ENCODE peak calls at places on chromosomes 4 and X, in ten cellular contexts. A, S, I, G, C, Y, N, T, O and Z are unnamed samples.

GRCh38 chr4:112127736-112128322 is 17.4 kb upstream of the FAM241A start:
- DNase-seq in C (peak; percentile 69), T (no peak), G (no peak), A (peak; percentile 55), Y (no peak), I (no peak), O (no peak), S (no peak), N (no peak), Z (no peak)

GRCh38 chr4:173461170-173461569 is 62.3 kb upstream of the SCRG1 start:
- DNase-seq in S (no peak), I (no peak), T (no peak), G (no peak), C (peak; percentile 3), N (no peak), Y (no peak), O (no peak), A (no peak), Z (no peak)

GRCh38 chr4:84317513-84317912 is 181.6 kb downstream of the NKX6-1 start:
- DNase-seq in I (no peak), N (no peak), A (no peak), Y (no peak), G (no peak), C (no peak), O (no peak), T (no peak), S (no peak), Z (no peak)

GRCh38 chrX:125295337-125295736 is 24.3 kb upstream of the TEX13C start:
- DNase-seq in S (no peak), N (no peak), O (no peak), G (no peak), T (no peak), Y (no peak), C (no peak), I (no peak), A (no peak), Z (no peak)

GRCh38 chrX:115535844-115536243 is 25.1 kb upstream of the PLS3 start:
- DNase-seq in I (no peak), G (no peak), O (no peak), N (no peak), S (no peak), A (no peak), C (peak; percentile 3), Y (no peak), T (no peak), Z (no peak)

GRCh38 chr4:11635336-11635735 is 206.6 kb upstream of the HS3ST1 start:
- DNase-seq in Y (peak; percentile 73), G (no peak), T (no peak), C (no peak), O (no peak), S (no peak), N (no peak), A (peak; percentile 22), I (no peak), Z (no peak)

GRCh38 chrX:84865113-84865512 is 138.6 kb upstream of the APOOL start:
- DNase-seq in Y (no peak), G (no peak), N (no peak), C (peak; percentile 0), O (no peak), S (no peak), T (peak; percentile 21), I (no peak), A (peak; percentile 2), Z (no peak)

GRCh38 chr4:10640535-10641159 is 43.9 kb downstream of the CLNK start:
- DNase-seq in T (no peak), N (no peak), C (no peak), A (no peak), S (no peak), G (no peak), Y (no peak), I (no peak), O (no peak), Z (no peak)

GRCh38 chrX:20230406-20230805 is 36.3 kb downstream of the RPS6KA3 start:
- DNase-seq in I (no peak), A (no peak), N (no peak), T (no peak), G (no peak), C (no peak), S (no peak), Y (no peak), O (no peak), Z (no peak)

GRCh38 chr4:20333141-20333690 is 81.5 kb downstream of the SLIT2 start:
- DNase-seq in N (no peak), C (no peak), T (no peak), G (no peak), S (no peak), Y (no peak), O (no peak), A (no peak), I (no peak), Z (no peak)

GRCh38 chrX:113512700-113513395 is 672.2 kb upstream of the AMOT start:
- DNase-seq in C (peak; percentile 70), Y (peak; percentile 78), T (no peak), O (no peak), I (no peak), G (no peak), A (peak; percentile 13), S (no peak), N (no peak), Z (no peak)

GRCh38 chrX:137031039-137031438 is 2.8 kb downstream of the GPR101 start:
- DNase-seq in Y (no peak), A (no peak), S (no peak), O (no peak), C (no peak), G (no peak), T (no peak), N (no peak), I (no peak), Z (no peak)

GRCh38 chrX:63428348-63428747 is 77.2 kb upstream of the SPIN4 start:
- DNase-seq in C (no peak), N (no peak), T (no peak), G (no peak), A (no peak), S (no peak), I (no peak), O (no peak), Y (no peak), Z (no peak)

GRCh38 chr4:187258651-187259401 is 535.2 kb upstream of the FAT1 start:
- DNase-seq in G (no peak), O (no peak), T (peak; percentile 39), A (no peak), I (no peak), S (no peak), Y (no peak), N (no peak), C (no peak), Z (no peak)

GRCh38 chrX:1493877-1494510 is 41.3 kb upstream of the ASMTL start:
- DNase-seq in I (no peak), T (no peak), Y (no peak), S (no peak), G (no peak), N (no peak), A (no peak), C (no peak), O (no peak), Z (no peak)

GRCh38 chr4:139773560-139774318 is 108.1 kb downstream of the MGST2 start:
- DNase-seq in T (no peak), S (no peak), I (no peak), A (no peak), Y (no peak), G (no peak), C (no peak), N (no peak), O (no peak), Z (no peak)

GRCh38 chr4:72031868-72032619 is at the start of gene NPFFR2:
- DNase-seq in N (no peak), C (peak; percentile 5), Y (peak; percentile 72), A (peak; percentile 4), T (no peak), S (no peak), I (no peak), O (no peak), G (no peak), Z (no peak)

GRCh38 chr4:176964116-176964691 is 171.5 kb upstream of the VEGFC start:
- DNase-seq in S (no peak), A (no peak), T (no peak), C (no peak), G (no peak), Y (peak; percentile 1), O (no peak), N (no peak), I (no peak), Z (no peak)

GRCh38 chrX:129961180-129962083 is 21.0 kb upstream of the BCORL1 start:
- DNase-seq in C (peak; percentile 48), O (peak; percentile 81), N (peak; percentile 49), A (peak; percentile 10), T (peak; percentile 50), G (peak; percentile 29), Y (peak; percentile 60), I (peak; percentile 39), S (peak; percentile 70), Z (peak; percentile 40)

GRCh38 chr4:2257361-2258001 is 4.4 kb downstream of the MXD4 start:
- DNase-seq in C (no peak), I (peak; percentile 7), O (peak; percentile 43), A (no peak), S (peak; percentile 8), T (no peak), N (no peak), G (no peak), Y (no peak), Z (no peak)

GRCh38 chr4:14868426-14868825 is 133.9 kb upstream of the CPEB2 start:
- DNase-seq in C (no peak), N (no peak), Y (no peak), G (no peak), S (no peak), O (no peak), T (no peak), A (no peak), I (no peak), Z (no peak)

GRCh38 chrX:41002021-41002420 is 83.2 kb upstream of the USP9X start:
- DNase-seq in C (no peak), O (no peak), T (no peak), A (no peak), S (no peak), G (no peak), Y (peak; percentile 52), N (no peak), I (no peak), Z (no peak)

GRCh38 chr4:168101026-168101425 is 8.7 kb downstream of the ANXA10 start:
- DNase-seq in O (no peak), C (no peak), T (no peak), N (no peak), S (no peak), A (peak; percentile 37), I (no peak), Y (no peak), G (no peak), Z (no peak)